ENCODE peak calls at places on chromosome 4, in five cellular contexts. Z, H, G, T and E are unnamed samples.

GRCh38 chr4:57989430-57989829 is 879.2 kb upstream of the IGFBP7 start:
- DNase-seq in Z (no peak), H (no peak), G (no peak), T (no peak), E (no peak)

GRCh38 chr4:27318740-27319139 is 458.1 kb downstream of the STIM2 start:
- DNase-seq in Z (peak; percentile 15), H (peak; percentile 59), G (no peak), T (peak; percentile 68), E (no peak)

GRCh38 chr4:77023920-77024319 is 51.9 kb downstream of the CCNI start:
- DNase-seq in Z (no peak), H (no peak), G (peak; percentile 28), T (no peak), E (no peak)

GRCh38 chr4:129362685-129363274 is 266.8 kb downstream of the C4orf33 start:
- DNase-seq in Z (peak; percentile 43), H (peak; percentile 83), G (peak; percentile 63), T (peak; percentile 50), E (peak; percentile 5)

GRCh38 chr4:159342374-159342773 is 239.5 kb downstream of the RAPGEF2 start:
- DNase-seq in Z (no peak), H (no peak), G (no peak), T (no peak), E (no peak)

GRCh38 chr4:146095091-146095690 is 80.3 kb upstream of the LSM6 start:
- DNase-seq in Z (peak; percentile 20), H (peak; percentile 67), G (no peak), T (peak; percentile 54), E (peak; percentile 1)

GRCh38 chr4:10589308-10589707 is 95.3 kb downstream of the CLNK start:
- DNase-seq in Z (no peak), H (no peak), G (no peak), T (no peak), E (no peak)

GRCh38 chr4:110516106-110516922 is 40.4 kb downstream of the ENPEP start:
- DNase-seq in Z (peak; percentile 82), H (peak; percentile 68), G (peak; percentile 86), T (peak; percentile 57), E (peak; percentile 56)

GRCh38 chr4:186759990-186760389 is 36.3 kb upstream of the FAT1 start:
- DNase-seq in Z (no peak), H (no peak), G (no peak), T (no peak), E (no peak)

GRCh38 chr4:8910822-8911310 is 39.2 kb upstream of the HMX1 start:
- DNase-seq in Z (no peak), H (no peak), G (peak; percentile 13), T (no peak), E (no peak)

GRCh38 chr4:137414802-137415201 is 117.5 kb downstream of the PCDH18 start:
- DNase-seq in Z (no peak), H (no peak), G (no peak), T (no peak), E (no peak)

GRCh38 chr4:140149851-140150635 is 3.9 kb downstream of the MAML3 start:
- DNase-seq in Z (peak; percentile 83), H (peak; percentile 47), G (peak; percentile 80), T (no peak), E (peak; percentile 31)

GRCh38 chr4:84224522-84224921 is 274.6 kb downstream of the NKX6-1 start:
- DNase-seq in Z (no peak), H (no peak), G (no peak), T (no peak), E (no peak)

GRCh38 chr4:61462451-61463326 is 262.6 kb downstream of the ADGRL3 start:
- DNase-seq in Z (no peak), H (no peak), G (peak; percentile 28), T (no peak), E (no peak)

GRCh38 chr4:59200992-59201391 is 1999.1 kb upstream of the ADGRL3 start:
- DNase-seq in Z (no peak), H (no peak), G (no peak), T (no peak), E (no peak)

GRCh38 chr4:138090145-138090917 is 151.8 kb downstream of the SLC7A11 start:
- DNase-seq in Z (peak; percentile 32), H (peak; percentile 89), G (peak; percentile 50), T (no peak), E (peak; percentile 13)

GRCh38 chr4:110106946-110107325 is 91.5 kb downstream of the ELOVL6 start:
- DNase-seq in Z (no peak), H (no peak), G (no peak), T (no peak), E (no peak)

DNA sequence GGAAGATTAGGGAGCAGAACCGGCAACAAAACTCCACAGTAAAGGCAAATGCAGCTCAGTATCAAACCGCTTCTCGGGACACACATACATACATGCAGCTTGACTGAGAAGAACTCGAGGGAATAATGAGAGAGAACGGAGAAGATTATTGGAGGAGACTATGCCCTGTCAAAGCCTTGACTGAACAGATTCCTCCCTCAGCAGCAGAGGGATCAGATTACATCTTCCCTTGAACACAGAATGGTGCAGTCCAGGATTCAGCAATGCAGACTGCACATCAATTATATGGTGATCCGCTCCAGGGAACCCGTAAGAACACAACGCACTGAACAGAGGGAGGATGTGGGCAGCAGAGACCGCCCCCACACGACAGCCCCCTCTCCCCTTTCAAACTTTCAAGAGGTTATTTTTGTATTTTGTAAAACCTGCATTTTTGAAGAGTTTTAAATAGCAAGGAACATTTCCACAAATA is 183.2 kb downstream of the FBXW7 start:
- DNase-seq in Z (peak; percentile 19), H (peak; percentile 91), G (no peak), T (no peak), E (no peak)
- H3K4me3 ChIP-seq in Z (no peak overlapping the region), H (peak overlapping the region; percentile 57), G (peak overlapping the region; percentile 32), T (no peak overlapping the region), E (no peak overlapping the region)

GRCh38 chr4:38144029-38144428 is 183.8 kb downstream of the PTTG2 start:
- DNase-seq in Z (no peak), H (no peak), G (no peak), T (no peak), E (no peak)

GRCh38 chr4:38141808-38142500 is 181.8 kb downstream of the PTTG2 start:
- DNase-seq in Z (no peak), H (no peak), G (no peak), T (no peak), E (no peak)

GRCh38 chr4:38138363-38138762 is 178.2 kb downstream of the PTTG2 start:
- DNase-seq in Z (no peak), H (no peak), G (no peak), T (no peak), E (no peak)

GRCh38 chr4:38139187-38139586 is 179.0 kb downstream of the PTTG2 start:
- DNase-seq in Z (no peak), H (no peak), G (no peak), T (no peak), E (no peak)

DNA sequence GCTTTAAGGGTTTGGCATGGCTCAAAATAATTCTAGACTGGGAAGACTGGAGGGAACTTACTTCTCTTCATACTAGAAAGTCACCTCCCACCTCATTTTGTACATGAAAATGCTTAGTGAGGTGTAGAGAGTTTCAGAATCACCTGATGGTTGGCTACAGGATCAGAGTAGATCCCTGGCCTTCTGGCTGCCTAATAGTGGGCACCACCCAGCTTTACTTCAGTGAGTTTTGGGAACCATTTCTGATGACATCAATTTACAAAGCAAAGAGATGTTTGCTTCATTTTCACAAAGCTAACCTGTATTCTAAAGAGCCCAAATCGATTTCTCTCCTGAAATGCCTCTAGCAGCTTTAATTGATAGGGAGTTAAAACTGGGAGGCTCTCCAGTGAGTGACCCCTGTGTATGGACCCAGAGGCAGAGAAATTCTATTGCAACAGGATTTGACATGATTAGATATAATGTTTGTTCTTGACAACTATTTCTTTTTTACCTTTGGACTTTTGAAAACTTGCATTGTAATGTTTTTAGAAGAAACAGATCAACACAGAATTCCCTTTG is 180.5 kb downstream of the PTTG2 start:
- DNase-seq in Z (no peak), H (no peak), G (no peak), T (no peak), E (no peak)
- H3K36me3 ChIP-seq in Z (no peaks in the 10 kb centered on the region), H (no peaks in the 10 kb centered on the region), G (peaks cover 23% of the 10 kb centered on the region), T (peaks cover 4% of the 10 kb centered on the region), E (peaks cover 19% of the 10 kb centered on the region)

GRCh38 chr4:176188654-176189053 is 6.7 kb downstream of the SPATA4 start:
- DNase-seq in Z (no peak), H (no peak), G (no peak), T (no peak), E (no peak)
- H3K4me3 ChIP-seq in Z (no peak overlapping the region), H (no peak overlapping the region), G (no peak overlapping the region), T (no peak overlapping the region), E (no peak overlapping the region)

GRCh38 chr4:81564025-81564424 is 92.3 kb upstream of the RASGEF1B start:
- DNase-seq in Z (no peak), H (no peak), G (no peak), T (no peak), E (no peak)
- H3K36me3 ChIP-seq in Z (no peaks in the 10 kb centered on the region), H (no peaks in the 10 kb centered on the region), G (no peaks in the 10 kb centered on the region), T (no peaks in the 10 kb centered on the region), E (no peaks in the 10 kb centered on the region)

DNA sequence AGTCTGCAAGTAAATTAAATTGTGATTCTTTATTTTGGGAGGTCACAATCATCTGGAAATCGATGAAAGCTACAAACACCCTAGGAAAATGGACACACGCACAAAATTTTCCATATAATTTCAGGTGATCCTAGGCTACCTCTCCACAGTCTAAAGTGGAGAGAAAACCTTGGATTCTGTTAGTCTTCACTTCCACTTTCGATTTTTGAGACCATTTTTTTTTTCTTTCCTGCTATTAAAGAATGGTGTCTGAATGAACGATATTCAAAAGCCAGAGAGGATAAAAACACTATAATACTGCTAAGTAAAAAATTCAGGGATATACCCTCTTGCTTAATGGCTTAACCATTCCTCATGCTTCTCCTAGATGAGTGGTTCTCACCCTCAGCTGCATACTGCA is 1.7 kb downstream of the FBXL5 start:
- DNase-seq in Z (no peak), H (no peak), G (no peak), T (no peak), E (no peak)
- H3K4me3 ChIP-seq in Z (no peak overlapping the region), H (peak overlapping the region; percentile 98), G (peak overlapping the region; percentile 74), T (no peak overlapping the region), E (peak overlapping the region; percentile 94)

DNA sequence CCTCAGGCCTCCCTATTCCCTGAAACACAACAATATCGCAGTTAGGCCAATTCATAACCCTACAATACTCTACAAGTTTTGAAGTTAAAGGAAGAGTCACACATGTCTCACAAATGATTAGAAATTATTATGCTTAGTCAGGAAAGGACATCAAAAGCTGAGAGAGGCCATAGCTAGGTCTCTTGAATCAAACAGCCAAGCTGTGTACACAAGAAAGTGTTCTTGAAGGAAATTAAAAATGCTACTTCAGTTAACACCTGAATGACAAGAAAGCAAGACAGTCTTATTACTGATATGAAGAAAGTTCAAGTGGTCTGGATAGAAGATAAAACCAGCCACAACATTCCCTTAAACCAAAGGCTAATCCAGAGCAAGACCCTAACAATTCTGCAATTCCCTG is 23.6 kb upstream of the GUCY1A1 start:
- DNase-seq in Z (no peak), H (no peak), G (no peak), T (no peak), E (no peak)
- H3K36me3 ChIP-seq in Z (no peaks in the 10 kb centered on the region), H (no peaks in the 10 kb centered on the region), G (no peaks in the 10 kb centered on the region), T (no peaks in the 10 kb centered on the region), E (no peaks in the 10 kb centered on the region)

GRCh38 chr4:176123710-176124407 is 58.2 kb downstream of the WDR17 start:
- DNase-seq in Z (peak; percentile 15), H (peak; percentile 31), G (peak; percentile 26), T (peak; percentile 25), E (no peak)
- H3K4me3 ChIP-seq in Z (no peak overlapping the region), H (no peak overlapping the region), G (no peak overlapping the region), T (no peak overlapping the region), E (no peak overlapping the region)